ENCODE peak calls at places on chromosomes 11 and 22, in nine cellular contexts. One of them, this sample, is unnamed.

GRCh38 chr22:50733521-50734342 is 4.3 kb upstream of the ACR start:
- DNase-seq in activated CD8-positive, alpha-beta memory T cell treated with anti-CD3 and anti-CD28 coated beads for 48 hours: no peak
- DNase-seq in SW 1271: no peak
- DNase-seq in GOT3: no peak
- DNase-seq in AG08396: peak; percentile 80
- DNase-seq in activated T-helper 2 cell treated with anti-CD3 and anti-CD28 coated beads, Interferon-gamma antibody, Interleukin-2, Interleukin-4, amounts not matched to agents 10 μg/mL and 5 μg/mL and 100 μg/mL, durations not matched to agents 14 hours and 24 hours and 36 hours: no peak
- DNase-seq in globus pallidus: peak; percentile 86
- DNase-seq in thoracic aorta: no peak
- DNase-seq in stimulated activated CD4-positive, alpha-beta T cell treated with anti-CD3 and anti-CD28 coated beads, Interleukin-1b, Interleukin-23, amount 100 ng/mL, for 1 hour: no peak
- DNase-seq in this sample: no peak

GRCh38 chr11:12706531-12707499 is 32.6 kb downstream of the TEAD1 start:
- DNase-seq in activated CD8-positive, alpha-beta memory T cell treated with anti-CD3 and anti-CD28 coated beads for 48 hours: no peak
- DNase-seq in SW 1271: no peak
- DNase-seq in GOT3: no peak
- DNase-seq in AG08396: no peak
- DNase-seq in activated T-helper 2 cell treated with anti-CD3 and anti-CD28 coated beads, Interferon-gamma antibody, Interleukin-2, Interleukin-4, amounts not matched to agents 10 μg/mL and 5 μg/mL and 100 μg/mL, durations not matched to agents 14 hours and 24 hours and 36 hours: no peak
- DNase-seq in globus pallidus: no peak
- DNase-seq in thoracic aorta: no peak
- DNase-seq in stimulated activated CD4-positive, alpha-beta T cell treated with anti-CD3 and anti-CD28 coated beads, Interleukin-1b, Interleukin-23, amount 100 ng/mL, for 1 hour: no peak
- DNase-seq in this sample: no peak

GRCh38 chr11:78510025-78510596 is 64.6 kb downstream of the NARS2 start:
- DNase-seq in activated CD8-positive, alpha-beta memory T cell treated with anti-CD3 and anti-CD28 coated beads for 48 hours: no peak
- DNase-seq in SW 1271: no peak
- DNase-seq in GOT3: no peak
- DNase-seq in AG08396: no peak
- DNase-seq in activated T-helper 2 cell treated with anti-CD3 and anti-CD28 coated beads, Interferon-gamma antibody, Interleukin-2, Interleukin-4, amounts not matched to agents 10 μg/mL and 5 μg/mL and 100 μg/mL, durations not matched to agents 14 hours and 24 hours and 36 hours: no peak
- DNase-seq in globus pallidus: no peak
- DNase-seq in thoracic aorta: no peak
- DNase-seq in stimulated activated CD4-positive, alpha-beta T cell treated with anti-CD3 and anti-CD28 coated beads, Interleukin-1b, Interleukin-23, amount 100 ng/mL, for 1 hour: no peak
- DNase-seq in this sample: no peak

GRCh38 chr22:46162771-46163170 is 12.4 kb downstream of the PPARA start:
- DNase-seq in activated CD8-positive, alpha-beta memory T cell treated with anti-CD3 and anti-CD28 coated beads for 48 hours: no peak
- DNase-seq in SW 1271: no peak
- DNase-seq in GOT3: no peak
- DNase-seq in AG08396: no peak
- DNase-seq in activated T-helper 2 cell treated with anti-CD3 and anti-CD28 coated beads, Interferon-gamma antibody, Interleukin-2, Interleukin-4, amounts not matched to agents 10 μg/mL and 5 μg/mL and 100 μg/mL, durations not matched to agents 14 hours and 24 hours and 36 hours: no peak
- DNase-seq in globus pallidus: no peak
- DNase-seq in thoracic aorta: no peak
- DNase-seq in stimulated activated CD4-positive, alpha-beta T cell treated with anti-CD3 and anti-CD28 coated beads, Interleukin-1b, Interleukin-23, amount 100 ng/mL, for 1 hour: no peak
- DNase-seq in this sample: no peak

GRCh38 chr11:134047586-134047999 is 21.3 kb upstream of the JAM3 start:
- DNase-seq in activated CD8-positive, alpha-beta memory T cell treated with anti-CD3 and anti-CD28 coated beads for 48 hours: no peak
- DNase-seq in SW 1271: no peak
- DNase-seq in GOT3: peak; percentile 15
- DNase-seq in AG08396: peak; percentile 93
- DNase-seq in activated T-helper 2 cell treated with anti-CD3 and anti-CD28 coated beads, Interferon-gamma antibody, Interleukin-2, Interleukin-4, amounts not matched to agents 10 μg/mL and 5 μg/mL and 100 μg/mL, durations not matched to agents 14 hours and 24 hours and 36 hours: no peak
- DNase-seq in globus pallidus: no peak
- DNase-seq in thoracic aorta: peak; percentile 88
- DNase-seq in stimulated activated CD4-positive, alpha-beta T cell treated with anti-CD3 and anti-CD28 coated beads, Interleukin-1b, Interleukin-23, amount 100 ng/mL, for 1 hour: no peak
- DNase-seq in this sample: no peak

GRCh38 chr11:107702723-107703122 is 9.1 kb downstream of the SLN start:
- DNase-seq in activated CD8-positive, alpha-beta memory T cell treated with anti-CD3 and anti-CD28 coated beads for 48 hours: no peak
- DNase-seq in SW 1271: no peak
- DNase-seq in GOT3: no peak
- DNase-seq in AG08396: no peak
- DNase-seq in activated T-helper 2 cell treated with anti-CD3 and anti-CD28 coated beads, Interferon-gamma antibody, Interleukin-2, Interleukin-4, amounts not matched to agents 10 μg/mL and 5 μg/mL and 100 μg/mL, durations not matched to agents 14 hours and 24 hours and 36 hours: no peak
- DNase-seq in globus pallidus: no peak
- DNase-seq in thoracic aorta: no peak
- DNase-seq in stimulated activated CD4-positive, alpha-beta T cell treated with anti-CD3 and anti-CD28 coated beads, Interleukin-1b, Interleukin-23, amount 100 ng/mL, for 1 hour: no peak
- DNase-seq in this sample: no peak

GRCh38 chr11:33376331-33377099 is 119.3 kb downstream of the HIPK3 start:
- DNase-seq in activated CD8-positive, alpha-beta memory T cell treated with anti-CD3 and anti-CD28 coated beads for 48 hours: no peak
- DNase-seq in SW 1271: no peak
- DNase-seq in GOT3: no peak
- DNase-seq in AG08396: peak; percentile 55
- DNase-seq in activated T-helper 2 cell treated with anti-CD3 and anti-CD28 coated beads, Interferon-gamma antibody, Interleukin-2, Interleukin-4, amounts not matched to agents 10 μg/mL and 5 μg/mL and 100 μg/mL, durations not matched to agents 14 hours and 24 hours and 36 hours: no peak
- DNase-seq in globus pallidus: no peak
- DNase-seq in thoracic aorta: no peak
- DNase-seq in stimulated activated CD4-positive, alpha-beta T cell treated with anti-CD3 and anti-CD28 coated beads, Interleukin-1b, Interleukin-23, amount 100 ng/mL, for 1 hour: no peak
- DNase-seq in this sample: no peak

GRCh38 chr11:77669848-77670511 is 32.4 kb upstream of the CLNS1A start:
- DNase-seq in activated CD8-positive, alpha-beta memory T cell treated with anti-CD3 and anti-CD28 coated beads for 48 hours: no peak
- DNase-seq in SW 1271: no peak
- DNase-seq in GOT3: no peak
- DNase-seq in AG08396: no peak
- DNase-seq in activated T-helper 2 cell treated with anti-CD3 and anti-CD28 coated beads, Interferon-gamma antibody, Interleukin-2, Interleukin-4, amounts not matched to agents 10 μg/mL and 5 μg/mL and 100 μg/mL, durations not matched to agents 14 hours and 24 hours and 36 hours: no peak
- DNase-seq in globus pallidus: no peak
- DNase-seq in thoracic aorta: no peak
- DNase-seq in stimulated activated CD4-positive, alpha-beta T cell treated with anti-CD3 and anti-CD28 coated beads, Interleukin-1b, Interleukin-23, amount 100 ng/mL, for 1 hour: no peak
- DNase-seq in this sample: no peak

GRCh38 chr11:75272391-75272790 is 31.8 kb downstream of the TPBGL start:
- DNase-seq in activated CD8-positive, alpha-beta memory T cell treated with anti-CD3 and anti-CD28 coated beads for 48 hours: no peak
- DNase-seq in SW 1271: no peak
- DNase-seq in GOT3: no peak
- DNase-seq in AG08396: no peak
- DNase-seq in activated T-helper 2 cell treated with anti-CD3 and anti-CD28 coated beads, Interferon-gamma antibody, Interleukin-2, Interleukin-4, amounts not matched to agents 10 μg/mL and 5 μg/mL and 100 μg/mL, durations not matched to agents 14 hours and 24 hours and 36 hours: no peak
- DNase-seq in globus pallidus: no peak
- DNase-seq in thoracic aorta: no peak
- DNase-seq in stimulated activated CD4-positive, alpha-beta T cell treated with anti-CD3 and anti-CD28 coated beads, Interleukin-1b, Interleukin-23, amount 100 ng/mL, for 1 hour: no peak
- DNase-seq in this sample: no peak

GRCh38 chr22:28231423-28231822 is 312.4 kb upstream of the PITPNB start:
- DNase-seq in activated CD8-positive, alpha-beta memory T cell treated with anti-CD3 and anti-CD28 coated beads for 48 hours: no peak
- DNase-seq in SW 1271: no peak
- DNase-seq in GOT3: no peak
- DNase-seq in AG08396: peak; percentile 31
- DNase-seq in activated T-helper 2 cell treated with anti-CD3 and anti-CD28 coated beads, Interferon-gamma antibody, Interleukin-2, Interleukin-4, amounts not matched to agents 10 μg/mL and 5 μg/mL and 100 μg/mL, durations not matched to agents 14 hours and 24 hours and 36 hours: no peak
- DNase-seq in globus pallidus: no peak
- DNase-seq in thoracic aorta: no peak
- DNase-seq in stimulated activated CD4-positive, alpha-beta T cell treated with anti-CD3 and anti-CD28 coated beads, Interleukin-1b, Interleukin-23, amount 100 ng/mL, for 1 hour: no peak
- DNase-seq in this sample: no peak

GRCh38 chr11:116962108-116962507 is 124.7 kb upstream of the APOA1 start:
- DNase-seq in activated CD8-positive, alpha-beta memory T cell treated with anti-CD3 and anti-CD28 coated beads for 48 hours: no peak
- DNase-seq in SW 1271: no peak
- DNase-seq in GOT3: no peak
- DNase-seq in AG08396: no peak
- DNase-seq in activated T-helper 2 cell treated with anti-CD3 and anti-CD28 coated beads, Interferon-gamma antibody, Interleukin-2, Interleukin-4, amounts not matched to agents 10 μg/mL and 5 μg/mL and 100 μg/mL, durations not matched to agents 14 hours and 24 hours and 36 hours: no peak
- DNase-seq in globus pallidus: no peak
- DNase-seq in thoracic aorta: no peak
- DNase-seq in stimulated activated CD4-positive, alpha-beta T cell treated with anti-CD3 and anti-CD28 coated beads, Interleukin-1b, Interleukin-23, amount 100 ng/mL, for 1 hour: no peak
- DNase-seq in this sample: no peak

GRCh38 chr22:48060266-48060665 is 1297.8 kb downstream of the TBC1D22A start:
- DNase-seq in activated CD8-positive, alpha-beta memory T cell treated with anti-CD3 and anti-CD28 coated beads for 48 hours: no peak
- DNase-seq in SW 1271: no peak
- DNase-seq in GOT3: no peak
- DNase-seq in AG08396: no peak
- DNase-seq in activated T-helper 2 cell treated with anti-CD3 and anti-CD28 coated beads, Interferon-gamma antibody, Interleukin-2, Interleukin-4, amounts not matched to agents 10 μg/mL and 5 μg/mL and 100 μg/mL, durations not matched to agents 14 hours and 24 hours and 36 hours: no peak
- DNase-seq in globus pallidus: no peak
- DNase-seq in thoracic aorta: no peak
- DNase-seq in stimulated activated CD4-positive, alpha-beta T cell treated with anti-CD3 and anti-CD28 coated beads, Interleukin-1b, Interleukin-23, amount 100 ng/mL, for 1 hour: no peak
- DNase-seq in this sample: no peak

GRCh38 chr11:19313140-19313539 is 72.4 kb upstream of the E2F8 start:
- DNase-seq in activated CD8-positive, alpha-beta memory T cell treated with anti-CD3 and anti-CD28 coated beads for 48 hours: no peak
- DNase-seq in SW 1271: no peak
- DNase-seq in GOT3: no peak
- DNase-seq in AG08396: no peak
- DNase-seq in activated T-helper 2 cell treated with anti-CD3 and anti-CD28 coated beads, Interferon-gamma antibody, Interleukin-2, Interleukin-4, amounts not matched to agents 10 μg/mL and 5 μg/mL and 100 μg/mL, durations not matched to agents 14 hours and 24 hours and 36 hours: no peak
- DNase-seq in globus pallidus: no peak
- DNase-seq in thoracic aorta: no peak
- DNase-seq in stimulated activated CD4-positive, alpha-beta T cell treated with anti-CD3 and anti-CD28 coated beads, Interleukin-1b, Interleukin-23, amount 100 ng/mL, for 1 hour: no peak
- DNase-seq in this sample: no peak

This sample was measured in T-helper 9 cell.